ENCODE peak calls at places on chromosomes 1 and 21, in ten cellular contexts. One of them, this sample, is unnamed. For H3K36me3, the result is how much of the 10 kb centered on the place peaks cover.

GRCh38 chr1:91015794-91016550 is 5.9 kb downstream of the ZNF644 start:
- DNase-seq in tibial nerve: no peak
- DNase-seq in ovary: no peak
- DNase-seq in suprapubic skin: no peak
- DNase-seq in stomach: no peak
- DNase-seq in SK-N-SH: no peak
- DNase-seq in HepG2: peak
- DNase-seq in H1: no peak
- DNase-seq in K562: no peak
- DNase-seq in transverse colon: no peak
- DNase-seq in this sample: no peak

GRCh38 chr1:107972367-107972766 is 7.4 kb upstream of the VAV3 start:
- DNase-seq in tibial nerve: no peak
- DNase-seq in ovary: no peak
- DNase-seq in suprapubic skin: no peak
- DNase-seq in stomach: no peak
- DNase-seq in SK-N-SH: no peak
- DNase-seq in HepG2: no peak
- DNase-seq in H1: no peak
- DNase-seq in K562: no peak
- DNase-seq in transverse colon: no peak
- DNase-seq in this sample: no peak

GRCh38 chr1:67590329-67590728 is 94.7 kb upstream of the GADD45A start:
- DNase-seq in tibial nerve: no peak
- DNase-seq in ovary: no peak
- DNase-seq in suprapubic skin: no peak
- DNase-seq in stomach: no peak
- DNase-seq in SK-N-SH: no peak
- DNase-seq in HepG2: no peak
- DNase-seq in H1: no peak
- DNase-seq in K562: no peak
- DNase-seq in transverse colon: peak
- DNase-seq in this sample: peak

GRCh38 chr1:71521655-71522264 is 440.9 kb upstream of the ZRANB2 start:
- DNase-seq in tibial nerve: no peak
- DNase-seq in ovary: peak
- DNase-seq in suprapubic skin: no peak
- DNase-seq in stomach: peak
- DNase-seq in SK-N-SH: peak
- DNase-seq in HepG2: peak
- DNase-seq in H1: no peak
- DNase-seq in K562: no peak
- DNase-seq in transverse colon: peak
- DNase-seq in this sample: no peak

GRCh38 chr1:159077657-159077961 is 1.0 kb upstream of the AIM2 start:
- DNase-seq in tibial nerve: no peak
- DNase-seq in ovary: no peak
- DNase-seq in suprapubic skin: no peak
- DNase-seq in stomach: no peak
- DNase-seq in SK-N-SH: no peak
- DNase-seq in HepG2: no peak
- DNase-seq in H1: no peak
- DNase-seq in K562: no peak
- DNase-seq in transverse colon: no peak
- DNase-seq in this sample: no peak

GRCh38 chr21:45554477-45555175 is 12.4 kb upstream of the SLC19A1 start:
- DNase-seq in tibial nerve: peak
- DNase-seq in ovary: peak
- DNase-seq in suprapubic skin: peak
- DNase-seq in stomach: peak
- DNase-seq in SK-N-SH: peak
- DNase-seq in HepG2: peak
- DNase-seq in H1: no peak
- DNase-seq in K562: peak
- DNase-seq in transverse colon: peak
- DNase-seq in this sample: peak

GRCh38 chr21:36783612-36784383 is 84.9 kb downstream of the SIM2 start:
- DNase-seq in tibial nerve: no peak
- DNase-seq in ovary: no peak
- DNase-seq in suprapubic skin: no peak
- DNase-seq in stomach: no peak
- DNase-seq in SK-N-SH: no peak
- DNase-seq in HepG2: peak
- DNase-seq in H1: no peak
- DNase-seq in K562: no peak
- DNase-seq in transverse colon: no peak
- DNase-seq in this sample: no peak

GRCh38 chr1:181044449-181044966 is 10.7 kb downstream of the MR1 start:
- DNase-seq in tibial nerve: no peak
- DNase-seq in ovary: no peak
- DNase-seq in suprapubic skin: no peak
- DNase-seq in stomach: peak
- DNase-seq in SK-N-SH: no peak
- DNase-seq in HepG2: peak
- DNase-seq in H1: no peak
- DNase-seq in K562: no peak
- DNase-seq in transverse colon: peak
- DNase-seq in this sample: no peak

GRCh38 chr1:20723537-20724363 is 5.9 kb upstream of the KIF17 start:
- DNase-seq in tibial nerve: peak
- DNase-seq in ovary: peak
- DNase-seq in suprapubic skin: no peak
- DNase-seq in stomach: no peak
- DNase-seq in SK-N-SH: peak
- DNase-seq in HepG2: no peak
- DNase-seq in H1: no peak
- DNase-seq in K562: no peak
- DNase-seq in transverse colon: peak
- DNase-seq in this sample: peak

GRCh38 chr1:159996653-159997052 is 35.1 kb downstream of the PIGM start:
- DNase-seq in tibial nerve: no peak
- DNase-seq in ovary: no peak
- DNase-seq in suprapubic skin: no peak
- DNase-seq in stomach: no peak
- DNase-seq in SK-N-SH: no peak
- DNase-seq in HepG2: no peak
- DNase-seq in H1: no peak
- DNase-seq in K562: no peak
- DNase-seq in transverse colon: no peak
- DNase-seq in this sample: no peak

GRCh38 chr1:153663211-153663610 is 4.7 kb downstream of the SNAPIN start:
- DNase-seq in tibial nerve: no peak
- DNase-seq in ovary: peak
- DNase-seq in suprapubic skin: peak
- DNase-seq in stomach: no peak
- DNase-seq in SK-N-SH: no peak
- DNase-seq in HepG2: no peak
- DNase-seq in H1: no peak
- DNase-seq in K562: no peak
- DNase-seq in transverse colon: no peak
- DNase-seq in this sample: peak

GRCh38 chr1:27940297-27940696 is 5.5 kb downstream of the SMPDL3B start:
- DNase-seq in tibial nerve: peak
- DNase-seq in ovary: no peak
- DNase-seq in suprapubic skin: no peak
- DNase-seq in stomach: peak
- DNase-seq in SK-N-SH: peak
- DNase-seq in HepG2: peak
- DNase-seq in H1: no peak
- DNase-seq in K562: peak
- DNase-seq in transverse colon: peak
- DNase-seq in this sample: no peak

GRCh38 chr1:94755675-94756074 is 64.5 kb upstream of the SLC44A3 start:
- DNase-seq in tibial nerve: no peak
- DNase-seq in ovary: peak
- DNase-seq in suprapubic skin: no peak
- DNase-seq in stomach: no peak
- DNase-seq in SK-N-SH: peak
- DNase-seq in HepG2: peak
- DNase-seq in H1: no peak
- DNase-seq in K562: peak
- DNase-seq in transverse colon: no peak
- DNase-seq in this sample: peak

GRCh38 chr1:87899746-87900145 is 571.1 kb downstream of the LMO4 start:
- DNase-seq in tibial nerve: no peak
- DNase-seq in ovary: no peak
- DNase-seq in suprapubic skin: no peak
- DNase-seq in stomach: no peak
- DNase-seq in SK-N-SH: no peak
- DNase-seq in HepG2: no peak
- DNase-seq in H1: no peak
- DNase-seq in K562: no peak
- DNase-seq in transverse colon: no peak
- DNase-seq in this sample: no peak

GRCh38 chr1:94803517-94804441 is 16.4 kb upstream of the SLC44A3 start:
- DNase-seq in tibial nerve: peak
- DNase-seq in ovary: no peak
- DNase-seq in suprapubic skin: no peak
- DNase-seq in stomach: no peak
- DNase-seq in SK-N-SH: peak
- DNase-seq in HepG2: peak
- DNase-seq in H1: no peak
- DNase-seq in K562: no peak
- DNase-seq in transverse colon: peak
- DNase-seq in this sample: peak

GRCh38 chr1:172352435-172352834 is 68.0 kb upstream of the C1orf105 start:
- DNase-seq in tibial nerve: no peak
- DNase-seq in ovary: no peak
- DNase-seq in suprapubic skin: no peak
- DNase-seq in stomach: no peak
- DNase-seq in SK-N-SH: no peak
- DNase-seq in HepG2: no peak
- DNase-seq in H1: no peak
- DNase-seq in K562: no peak
- DNase-seq in transverse colon: no peak
- DNase-seq in this sample: no peak

GRCh38 chr1:145991799-145992412 is 4.5 kb downstream of the TXNIP start:
- DNase-seq in tibial nerve: no peak
- DNase-seq in ovary: no peak
- DNase-seq in suprapubic skin: peak
- DNase-seq in stomach: peak
- DNase-seq in SK-N-SH: no peak
- DNase-seq in HepG2: no peak
- DNase-seq in H1: no peak
- DNase-seq in K562: no peak
- DNase-seq in transverse colon: no peak
- DNase-seq in this sample: peak

GRCh38 chr1:237891979-237892378 is 1.3 kb upstream of the ZP4 start:
- DNase-seq in tibial nerve: no peak
- DNase-seq in ovary: no peak
- DNase-seq in suprapubic skin: no peak
- DNase-seq in stomach: no peak
- DNase-seq in SK-N-SH: no peak
- DNase-seq in HepG2: no peak
- DNase-seq in H1: no peak
- DNase-seq in K562: no peak
- DNase-seq in transverse colon: no peak
- DNase-seq in this sample: no peak
- TF ChIP-seq CTCF in tibial nerve: no peak
- TF ChIP-seq CTCF in ovary: no peak
- TF ChIP-seq CTCF in suprapubic skin: no peak
- TF ChIP-seq CTCF in stomach: no peak
- TF ChIP-seq CTCF in SK-N-SH: no peak
- TF ChIP-seq CTCF in HepG2: no peak
- TF ChIP-seq CTCF in H1: no peak
- TF ChIP-seq CTCF in K562: no peak
- TF ChIP-seq CTCF in transverse colon: no peak
- TF ChIP-seq CTCF in this sample: no peak

GRCh38 chr1:85171721-85172120 is 29.1 kb downstream of the SYDE2 start:
- DNase-seq in tibial nerve: no peak
- DNase-seq in ovary: no peak
- DNase-seq in suprapubic skin: no peak
- DNase-seq in stomach: no peak
- DNase-seq in SK-N-SH: no peak
- DNase-seq in HepG2: no peak
- DNase-seq in H1: no peak
- DNase-seq in K562: no peak
- DNase-seq in transverse colon: no peak
- DNase-seq in this sample: no peak
- TF ChIP-seq EP300 in tibial nerve: no peak
- TF ChIP-seq EP300 in ovary: no peak
- TF ChIP-seq EP300 in suprapubic skin: no peak
- TF ChIP-seq EP300 in stomach: no peak
- TF ChIP-seq EP300 in SK-N-SH: no peak
- TF ChIP-seq EP300 in HepG2: no peak
- TF ChIP-seq EP300 in H1: no peak
- TF ChIP-seq EP300 in K562: no peak
- TF ChIP-seq EP300 in transverse colon: no peak
- TF ChIP-seq EP300 in this sample: no peak

GRCh38 chr1:45617618-45618017 is 6.2 kb downstream of the CCDC17 start:
- DNase-seq in tibial nerve: no peak
- DNase-seq in ovary: no peak
- DNase-seq in suprapubic skin: no peak
- DNase-seq in stomach: no peak
- DNase-seq in SK-N-SH: no peak
- DNase-seq in HepG2: no peak
- DNase-seq in H1: no peak
- DNase-seq in K562: no peak
- DNase-seq in transverse colon: no peak
- DNase-seq in this sample: no peak

GRCh38 chr1:45608475-45609156 is 15.2 kb downstream of the CCDC17 start:
- DNase-seq in tibial nerve: no peak
- DNase-seq in ovary: no peak
- DNase-seq in suprapubic skin: no peak
- DNase-seq in stomach: no peak
- DNase-seq in SK-N-SH: no peak
- DNase-seq in HepG2: no peak
- DNase-seq in H1: no peak
- DNase-seq in K562: no peak
- DNase-seq in transverse colon: no peak
- DNase-seq in this sample: no peak

GRCh38 chr1:45615885-45616284 is 8.0 kb downstream of the CCDC17 start:
- DNase-seq in tibial nerve: no peak
- DNase-seq in ovary: no peak
- DNase-seq in suprapubic skin: no peak
- DNase-seq in stomach: no peak
- DNase-seq in SK-N-SH: no peak
- DNase-seq in HepG2: no peak
- DNase-seq in H1: no peak
- DNase-seq in K562: no peak
- DNase-seq in transverse colon: no peak
- DNase-seq in this sample: no peak

GRCh38 chr1:45610589-45611226 is 13.1 kb downstream of the CCDC17 start:
- DNase-seq in tibial nerve: no peak
- DNase-seq in ovary: no peak
- DNase-seq in suprapubic skin: no peak
- DNase-seq in stomach: no peak
- DNase-seq in SK-N-SH: no peak
- DNase-seq in HepG2: no peak
- DNase-seq in H1: no peak
- DNase-seq in K562: no peak
- DNase-seq in transverse colon: no peak
- DNase-seq in this sample: no peak

GRCh38 chr1:45612941-45613579 is 10.8 kb downstream of the CCDC17 start:
- DNase-seq in tibial nerve: no peak
- DNase-seq in ovary: no peak
- DNase-seq in suprapubic skin: no peak
- DNase-seq in stomach: no peak
- DNase-seq in SK-N-SH: no peak
- DNase-seq in HepG2: no peak
- DNase-seq in H1: no peak
- DNase-seq in K562: no peak
- DNase-seq in transverse colon: no peak
- DNase-seq in this sample: no peak
- H3K36me3 ChIP-seq in tibial nerve: under half
- H3K36me3 ChIP-seq in ovary: under half
- H3K36me3 ChIP-seq in suprapubic skin: half or more
- H3K36me3 ChIP-seq in stomach: half or more
- H3K36me3 ChIP-seq in SK-N-SH: half or more
- H3K36me3 ChIP-seq in HepG2: under half
- H3K36me3 ChIP-seq in H1: half or more
- H3K36me3 ChIP-seq in K562: half or more
- H3K36me3 ChIP-seq in transverse colon: under half
- H3K36me3 ChIP-seq in this sample: under half

GRCh38 chr21:42513151-42513984 is at the start of gene SLC37A1:
- DNase-seq in tibial nerve: no peak
- DNase-seq in ovary: no peak
- DNase-seq in suprapubic skin: no peak
- DNase-seq in stomach: peak
- DNase-seq in SK-N-SH: peak
- DNase-seq in HepG2: no peak
- DNase-seq in H1: no peak
- DNase-seq in K562: peak
- DNase-seq in transverse colon: no peak
- DNase-seq in this sample: peak
- TF ChIP-seq CTCF in tibial nerve: no peak
- TF ChIP-seq CTCF in ovary: no peak
- TF ChIP-seq CTCF in suprapubic skin: no peak
- TF ChIP-seq CTCF in stomach: no peak
- TF ChIP-seq CTCF in SK-N-SH: no peak
- TF ChIP-seq CTCF in HepG2: no peak
- TF ChIP-seq CTCF in H1: peak
- TF ChIP-seq CTCF in K562: no peak
- TF ChIP-seq CTCF in transverse colon: no peak
- TF ChIP-seq CTCF in this sample: no peak